ENCODE peak calls at places on chromosomes 3 and 15, in ten cellular contexts. X, M, W, D, V, J, Q, Z, Y and L are unnamed samples.

GRCh38 chr3:58073315-58074125 is 65.3 kb downstream of the FLNB start:
- DNase-seq in X (no peak), M (no peak), W (no peak), D (no peak), V (peak; percentile 32), J (no peak), Q (no peak), Z (no peak), Y (no peak), L (no peak)

GRCh38 chr15:55194246-55194645 is 2.5 kb downstream of the RSL24D1 start:
- DNase-seq in X (no peak), M (no peak), W (no peak), D (no peak), V (no peak), J (no peak), Q (no peak), Z (peak; percentile 41), Y (no peak), L (no peak)

GRCh38 chr3:13106308-13106970 is 33.2 kb upstream of the IQSEC1 start:
- DNase-seq in X (no peak), M (no peak), W (peak; percentile 8), D (no peak), V (no peak), J (no peak), Q (peak; percentile 9), Z (no peak), Y (no peak), L (no peak)

GRCh38 chr15:58457466-58457965 is 25.7 kb downstream of the LIPC start:
- DNase-seq in X (no peak), M (no peak), W (peak; percentile 68), D (no peak), V (peak; percentile 33), J (peak; percentile 12), Q (peak; percentile 86), Z (peak; percentile 88), Y (no peak), L (peak; percentile 53)

GRCh38 chr3:41290736-41291135 is 91.4 kb downstream of the CTNNB1 start:
- DNase-seq in X (no peak), M (no peak), W (no peak), D (no peak), V (peak; percentile 32), J (no peak), Q (no peak), Z (no peak), Y (no peak), L (no peak)

GRCh38 chr15:82572311-82572710 is 32.1 kb upstream of the RPS17 start:
- DNase-seq in X (no peak), M (no peak), W (no peak), D (no peak), V (no peak), J (no peak), Q (no peak), Z (no peak), Y (no peak), L (no peak)

GRCh38 chr3:98326945-98327344 is 26.7 kb upstream of the OR5K4 start:
- DNase-seq in X (peak; percentile 33), M (no peak), W (no peak), D (no peak), V (no peak), J (no peak), Q (no peak), Z (no peak), Y (no peak), L (no peak)

GRCh38 chr3:43132883-43133743 is 27.2 kb upstream of the POMGNT2 start:
- DNase-seq in X (no peak), M (no peak), W (no peak), D (no peak), V (no peak), J (no peak), Q (no peak), Z (no peak), Y (no peak), L (no peak)

GRCh38 chr3:69541059-69541471 is 155.2 kb upstream of the FRMD4B start:
- DNase-seq in X (peak; percentile 54), M (peak; percentile 81), W (no peak), D (no peak), V (no peak), J (no peak), Q (no peak), Z (no peak), Y (no peak), L (peak; percentile 41)

GRCh38 chr3:119911748-119912147 is 129.8 kb downstream of the NR1I2 start:
- DNase-seq in X (no peak), M (no peak), W (no peak), D (no peak), V (no peak), J (no peak), Q (no peak), Z (no peak), Y (no peak), L (no peak)

GRCh38 chr15:38474155-38474757 is 20.3 kb downstream of the FAM98B start:
- DNase-seq in X (peak; percentile 61), M (peak; percentile 46), W (peak; percentile 26), D (no peak), V (peak; percentile 81), J (peak; percentile 50), Q (peak; percentile 29), Z (peak; percentile 66), Y (peak; percentile 23), L (peak; percentile 17)

GRCh38 chr3:33114622-33115023 is 809 bp downstream of the CRTAP start:
- DNase-seq in X (no peak), M (no peak), W (no peak), D (no peak), V (no peak), J (no peak), Q (no peak), Z (no peak), Y (no peak), L (no peak)

GRCh38 chr3:155202626-155203025 is 90.9 kb downstream of the STRIT1 start:
- DNase-seq in X (no peak), M (no peak), W (peak; percentile 75), D (no peak), V (no peak), J (peak; percentile 87), Q (peak; percentile 97), Z (peak; percentile 44), Y (no peak), L (no peak)